ENCODE peak calls at places on chromosome 6, in four cellular contexts. H is IMR-90, G is right lobe of liver, W is breast epithelium. O is an unnamed sample.

GRCh38 chr6:118709859-118710350 is 58.5 kb upstream of the CEP85L start:
- DNase-seq in H (peak), G (no peak), W (no peak), O (no peak)

GRCh38 chr6:37371158-37372083 is 17.6 kb downstream of the RNF8 start:
- DNase-seq in H (no peak), G (no peak), W (no peak), O (no peak)

GRCh38 chr6:43671011-43671800 is 16.4 kb downstream of the MRPS18A start:
- DNase-seq in H (peak), G (no peak), W (no peak), O (no peak)

GRCh38 chr6:24720131-24720603 is 1.2 kb upstream of the C6orf62 start:
- DNase-seq in H (peak), G (peak), W (peak), O (peak)

GRCh38 chr6:32460528-32460927 is 20.8 kb downstream of the HLA-DRA start:
- DNase-seq in H (no peak), G (no peak), W (no peak), O (no peak)

GRCh38 chr6:130525378-130525777 is 159.6 kb downstream of the TMEM200A start:
- DNase-seq in H (no peak), G (no peak), W (no peak), O (no peak)

GRCh38 chr6:170459451-170459850 is 93.7 kb downstream of the PSMB1 start:
- DNase-seq in H (peak), G (no peak), W (no peak), O (no peak)

GRCh38 chr6:139973602-139974373 is 599.3 kb upstream of the CITED2 start:
- DNase-seq in H (peak), G (no peak), W (no peak), O (peak)

GRCh38 chr6:152087096-152087495 is 279.6 kb downstream of the ESR1 start:
- DNase-seq in H (peak), G (no peak), W (no peak), O (no peak)

GRCh38 chr6:111861321-111861938 is 11.8 kb downstream of the FYN start:
- DNase-seq in H (no peak), G (no peak), W (no peak), O (no peak)

GRCh38 chr6:127343753-127344659 is 597 bp upstream of the ECHDC1 start:
- DNase-seq in H (peak), G (no peak), W (no peak), O (peak)

GRCh38 chr6:70176853-70177550 is 125.9 kb downstream of the COL9A1 start:
- DNase-seq in H (no peak), G (no peak), W (no peak), O (no peak)

GRCh38 chr6:160374836-160375560 is 26.8 kb downstream of the SLC22A3 start:
- DNase-seq in H (no peak), G (no peak), W (no peak), O (no peak)

GRCh38 chr6:108560463-108561308 is at the start of gene FOXO3:
- DNase-seq in H (peak), G (peak), W (peak), O (peak)
- TF ChIP-seq POLR2A in H (peak), G (peak), W (peak), O (peak)

GRCh38 chr6:12585497-12585958 is 131.0 kb upstream of the PHACTR1 start:
- DNase-seq in H (peak), G (no peak), W (no peak), O (no peak)

GRCh38 chr6:12587096-12587495 is 129.5 kb upstream of the PHACTR1 start:
- DNase-seq in H (no peak), G (no peak), W (no peak), O (no peak)

GRCh38 chr6:12582421-12583110 is 134.0 kb upstream of the PHACTR1 start:
- DNase-seq in H (no peak), G (no peak), W (no peak), O (no peak)

GRCh38 chr6:12584631-12585405 is 131.7 kb upstream of the PHACTR1 start:
- DNase-seq in H (no peak), G (no peak), W (no peak), O (no peak)

DNA sequence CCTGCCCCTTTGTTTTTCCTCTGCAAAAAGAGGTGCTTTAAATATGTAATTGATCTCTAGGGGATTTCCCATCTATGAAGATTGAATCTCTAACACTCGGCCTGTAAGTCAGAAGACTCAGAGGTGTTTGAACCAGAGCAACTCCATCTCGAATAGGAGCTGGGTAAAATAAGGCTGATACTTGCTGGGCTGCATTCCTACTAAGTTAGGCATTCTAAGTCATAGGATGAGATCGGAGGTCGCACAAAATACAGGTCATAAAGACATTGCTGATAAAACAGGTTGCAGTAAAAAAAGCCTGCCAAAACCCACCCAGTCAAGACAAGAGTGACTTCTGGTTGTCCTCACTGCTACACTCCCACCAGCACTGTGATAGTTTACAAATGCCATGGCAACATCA is 129.9 kb upstream of the PHACTR1 start:
- DNase-seq in H (no peak), G (no peak), W (no peak), O (no peak)
- TF ChIP-seq POLR2A in H (no peak), G (no peak), W (no peak), O (no peak)

DNA sequence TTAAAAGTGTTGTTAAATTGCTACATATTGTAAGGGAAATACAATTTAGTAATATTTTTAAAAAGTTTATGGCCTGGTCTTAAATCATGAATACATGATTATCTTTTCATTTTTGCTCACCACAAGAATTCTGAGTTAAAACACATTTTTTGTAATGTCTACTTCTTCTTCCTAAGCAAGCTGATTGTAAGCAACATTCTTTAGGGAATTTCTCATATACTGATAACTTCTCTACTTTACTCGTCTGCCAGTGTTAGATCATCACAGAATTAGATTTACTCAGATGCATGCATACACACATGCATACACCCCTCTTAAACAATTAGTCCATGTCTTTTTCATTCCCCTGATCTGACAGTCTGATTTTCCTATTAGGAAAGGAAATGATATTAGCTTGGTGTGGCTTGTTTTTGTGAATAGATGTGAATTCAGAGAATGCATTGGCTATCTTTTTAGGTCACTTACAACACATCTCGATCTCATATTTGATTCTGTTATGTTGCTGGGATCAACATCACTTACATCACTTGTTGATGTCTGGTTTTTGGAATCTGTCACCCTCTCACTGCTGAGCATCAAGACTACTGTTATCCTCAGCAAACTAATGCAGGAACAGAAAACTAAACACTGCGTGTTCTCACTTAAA is 91.4 kb downstream of the FIG4 start:
- DNase-seq in H (peak), G (no peak), W (no peak), O (no peak)
- TF ChIP-seq POLR2A in H (no peak), G (no peak), W (no peak), O (no peak)

GRCh38 chr6:149278996-149279395 is 38.5 kb upstream of the TAB2 start:
- DNase-seq in H (no peak), G (no peak), W (no peak), O (no peak)

GRCh38 chr6:149273318-149273717 is 44.2 kb upstream of the TAB2 start:
- DNase-seq in H (no peak), G (peak), W (no peak), O (no peak)

GRCh38 chr6:149275621-149276020 is 41.9 kb upstream of the TAB2 start:
- DNase-seq in H (no peak), G (no peak), W (no peak), O (no peak)

GRCh38 chr6:149271348-149272340 is 45.9 kb upstream of the TAB2 start:
- DNase-seq in H (no peak), G (no peak), W (no peak), O (no peak)

GRCh38 chr6:149277621-149278020 is 39.9 kb upstream of the TAB2 start:
- DNase-seq in H (no peak), G (no peak), W (no peak), O (no peak)
- TF ChIP-seq POLR2A in H (no peak), G (no peak), W (no peak), O (no peak)

DNA sequence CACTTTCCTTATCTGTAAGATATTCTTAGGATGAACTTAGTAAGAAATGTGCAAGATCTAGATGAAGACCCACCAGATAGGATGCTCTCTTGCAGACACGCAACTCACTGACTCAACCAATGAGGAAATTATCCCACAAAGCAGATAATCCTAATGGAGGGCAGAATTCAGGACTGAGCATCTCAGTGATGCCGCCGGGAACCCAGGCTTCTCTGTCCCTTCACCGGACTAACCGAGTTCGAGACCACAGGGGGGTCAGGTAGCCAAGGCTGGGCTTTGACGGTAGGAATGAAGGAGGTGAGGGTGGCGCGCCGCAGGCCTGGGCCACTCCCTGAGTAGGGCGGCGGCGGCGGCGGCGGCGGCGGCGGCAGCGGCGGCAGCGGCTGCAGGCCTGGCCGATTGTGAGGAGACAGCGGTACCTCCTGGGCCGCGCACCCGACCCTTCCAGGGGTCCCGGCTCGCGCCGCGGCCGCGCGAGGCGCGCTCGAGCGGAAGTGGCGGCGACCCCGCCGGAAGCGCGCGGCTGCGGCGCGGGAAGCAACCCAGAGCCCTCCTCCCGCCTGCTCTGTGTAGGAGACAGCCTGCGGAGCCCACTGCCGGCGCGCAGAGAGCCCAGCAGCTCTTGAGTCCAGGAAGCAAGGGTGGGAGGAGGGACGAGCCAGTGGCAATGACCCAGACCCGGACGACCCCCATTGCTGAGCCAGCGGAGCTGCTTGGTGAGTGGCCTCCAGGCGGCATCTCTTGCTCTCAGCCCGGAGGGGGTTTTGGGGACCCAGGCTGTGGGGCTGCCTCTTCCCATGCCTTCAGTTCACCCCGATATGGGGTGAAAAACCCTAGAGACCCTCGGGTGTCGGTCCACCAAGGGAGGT is at the start of gene KHDC1:
- DNase-seq in H (peak), G (peak), W (no peak), O (peak)
- TF ChIP-seq POLR2A in H (no peak), G (no peak), W (no peak), O (no peak)

DNA sequence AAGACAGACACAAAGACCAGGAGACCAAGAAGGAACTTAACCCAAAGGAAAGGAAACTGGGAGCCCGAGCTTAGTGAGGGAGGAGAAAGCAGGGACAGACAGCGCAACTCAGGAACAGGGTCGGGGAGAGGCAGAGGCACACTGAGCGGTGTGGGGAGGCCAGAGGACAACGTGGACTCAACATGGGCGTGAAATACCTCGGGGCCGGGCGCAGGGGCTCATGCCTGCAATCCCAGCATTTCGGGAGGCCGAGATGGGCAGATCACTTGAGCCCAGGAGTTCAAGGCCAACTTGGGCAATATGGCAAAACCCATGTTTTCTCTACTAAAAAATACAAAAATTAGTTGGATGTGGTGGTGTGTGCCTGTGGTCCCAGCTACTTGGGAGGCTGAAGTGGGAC is 5.7 kb upstream of the RPS6KA2 start:
- DNase-seq in H (no peak), G (no peak), W (no peak), O (no peak)
- TF ChIP-seq POLR2A in H (no peak), G (no peak), W (no peak), O (no peak)

GRCh38 chr6:414447-414846 is 22.9 kb downstream of the IRF4 start:
- DNase-seq in H (no peak), G (no peak), W (no peak), O (no peak)
- TF ChIP-seq POLR2A in H (no peak), G (no peak), W (no peak), O (no peak)

DNA sequence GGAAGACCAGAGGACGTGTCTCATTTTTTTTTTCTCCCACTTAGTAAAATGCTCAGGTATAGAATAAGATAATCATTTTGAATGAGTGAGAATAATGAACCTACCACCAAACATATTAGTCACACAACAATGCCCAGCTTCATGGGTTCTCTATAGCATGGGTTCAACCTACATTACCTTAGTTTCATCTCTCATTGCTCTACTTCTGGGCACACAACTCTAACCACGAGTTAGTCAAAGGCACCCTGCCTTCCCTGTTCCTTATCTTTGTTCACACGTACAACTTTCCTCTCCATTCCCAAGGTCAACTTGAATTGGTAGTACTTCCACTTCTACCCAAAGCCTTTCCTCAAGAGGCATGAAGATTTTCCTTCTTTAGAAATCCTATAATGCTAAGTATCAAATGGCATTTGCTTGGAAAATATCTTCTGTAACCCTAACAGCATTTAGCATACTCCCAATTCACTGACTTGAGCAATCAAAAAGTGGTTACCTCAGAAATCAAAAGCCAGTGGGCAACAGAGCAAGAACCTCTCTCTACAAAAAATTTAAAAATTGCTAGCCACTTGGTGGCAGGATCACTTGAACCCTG is 20.9 kb downstream of the DEK start:
- DNase-seq in H (no peak), G (no peak), W (no peak), O (no peak)
- TF ChIP-seq POLR2A in H (no peak), G (no peak), W (no peak), O (no peak)

GRCh38 chr6:11093591-11094410 is at the start of gene SMIM13:
- DNase-seq in H (peak), G (peak), W (peak), O (peak)
- TF ChIP-seq POLR2A in H (peak), G (peak), W (no peak), O (peak)

O was measured in erythroblast.